ENCODE peak calls at places on chromosomes 3 and 15, in nine cellular contexts. A is fibroblast of pulmonary artery, I is WERI-Rb-1, U is progenitor cell of endocrine pancreas, S is endodermal cell, Q is MCF 10A, V is RWPE1, M is lower lobe of right lung, R is WTC11. E is an unnamed sample.

GRCh38 chr3:126373146-126373613 is 16.0 kb upstream of the KLF15 start:
- DNase-seq in Q (no peak), R (no peak), I (no peak), U (no peak), A (no peak), M (no peak), S (no peak), V (no peak), E (no peak)

GRCh38 chr3:14428087-14429067 is 26.0 kb downstream of the SLC6A6 start:
- DNase-seq in S (no peak), I (no peak), V (no peak), R (no peak), A (no peak), U (no peak), Q (no peak), M (no peak), E (no peak)

GRCh38 chr3:124850633-124851032 is 36.5 kb downstream of the ITGB5 start:
- DNase-seq in M (no peak), Q (no peak), U (no peak), V (no peak), R (peak), A (peak), I (no peak), S (no peak), E (no peak)

GRCh38 chr3:145333931-145334330 is 827.1 kb downstream of the PLOD2 start:
- DNase-seq in I (no peak), Q (no peak), V (no peak), A (no peak), R (no peak), M (no peak), U (no peak), S (no peak), E (no peak)

GRCh38 chr3:40800343-40800742 is 275.6 kb downstream of the ZNF621 start:
- DNase-seq in V (peak), U (no peak), R (no peak), I (no peak), S (peak), Q (peak), A (peak), M (no peak), E (peak)

GRCh38 chr3:7874116-7874515 is 627.5 kb upstream of the LMCD1 start:
- DNase-seq in U (no peak), Q (no peak), I (no peak), R (no peak), S (no peak), M (no peak), V (no peak), A (peak), E (no peak)

GRCh38 chr3:72055436-72055835 is 270.5 kb upstream of the PROK2 start:
- DNase-seq in Q (no peak), R (no peak), S (no peak), U (no peak), M (no peak), I (no peak), A (no peak), V (no peak), E (no peak)

GRCh38 chr3:52220380-52221026 is 4.9 kb downstream of the TLR9 start:
- DNase-seq in A (peak), M (peak), Q (peak), R (peak), I (peak), V (peak), S (peak), U (peak), E (no peak)

GRCh38 chr3:62604301-62604700 is 231.0 kb upstream of the FEZF2 start:
- DNase-seq in M (no peak), S (no peak), V (peak), U (no peak), Q (peak), I (no peak), A (peak), R (no peak), E (peak)

GRCh38 chr3:38658886-38659285 is 9.4 kb upstream of the SCN5A start:
- DNase-seq in V (no peak), S (peak), U (no peak), Q (no peak), M (no peak), R (no peak), I (no peak), A (no peak), E (no peak)

GRCh38 chr3:122235147-122235546 is 51.7 kb downstream of the CASR start:
- DNase-seq in S (no peak), V (no peak), U (no peak), M (no peak), A (no peak), Q (no peak), R (no peak), I (no peak), E (no peak)

GRCh38 chr3:40576431-40576830 is 51.7 kb downstream of the ZNF621 start:
- DNase-seq in R (no peak), U (no peak), M (no peak), I (no peak), V (no peak), A (no peak), Q (peak), S (no peak), E (no peak)

GRCh38 chr3:45350643-45351042 is 37.7 kb upstream of the LARS2 start:
- DNase-seq in R (no peak), U (no peak), S (no peak), M (no peak), V (no peak), I (no peak), A (no peak), Q (no peak), E (no peak)

GRCh38 chr3:66260431-66260830 is 39.6 kb downstream of the SLC25A26 start:
- DNase-seq in S (no peak), V (no peak), A (no peak), U (no peak), M (no peak), Q (no peak), R (no peak), I (no peak), E (no peak)

GRCh38 chr15:52466134-52466701 is 62.5 kb downstream of the MYO5A start:
- DNase-seq in U (no peak), S (peak), I (no peak), V (no peak), R (peak), M (peak), A (no peak), Q (no peak), E (no peak)
- TF ChIP-seq CTCF in U (no peak), S (no peak), I (no peak), V (no peak), R (no peak), M (no peak), A (no peak), Q (no peak), E (no peak)

GRCh38 chr15:65305776-65306175 is 1.3 kb downstream of the RNU5B-1 start:
- DNase-seq in A (no peak), U (no peak), I (no peak), V (no peak), M (no peak), R (no peak), S (no peak), Q (no peak), E (no peak)

GRCh38 chr15:65304393-65305143 is at the start of gene RNU5B-1:
- DNase-seq in I (peak), R (peak), V (peak), U (peak), A (peak), M (peak), S (peak), Q (peak), E (peak)

GRCh38 chr15:65305144-65305758 is 774 bp downstream of the RNU5B-1 start:
- DNase-seq in U (no peak), S (no peak), I (peak), R (no peak), V (no peak), A (no peak), M (no peak), Q (no peak), E (no peak)

GRCh38 chr15:65302061-65302460 is 2.4 kb upstream of the RNU5B-1 start:
- DNase-seq in U (no peak), V (no peak), M (no peak), A (no peak), R (no peak), I (no peak), S (no peak), Q (no peak), E (no peak)

GRCh38 chr15:65303687-65304392 is 637 bp upstream of the RNU5B-1 start:
- DNase-seq in U (no peak), Q (peak), M (no peak), V (peak), S (peak), A (peak), R (peak), I (peak), E (no peak)
- TF ChIP-seq CTCF in U (no peak), Q (no peak), M (no peak), V (no peak), S (peak), A (no peak), R (peak), I (no peak), E (no peak)

DNA sequence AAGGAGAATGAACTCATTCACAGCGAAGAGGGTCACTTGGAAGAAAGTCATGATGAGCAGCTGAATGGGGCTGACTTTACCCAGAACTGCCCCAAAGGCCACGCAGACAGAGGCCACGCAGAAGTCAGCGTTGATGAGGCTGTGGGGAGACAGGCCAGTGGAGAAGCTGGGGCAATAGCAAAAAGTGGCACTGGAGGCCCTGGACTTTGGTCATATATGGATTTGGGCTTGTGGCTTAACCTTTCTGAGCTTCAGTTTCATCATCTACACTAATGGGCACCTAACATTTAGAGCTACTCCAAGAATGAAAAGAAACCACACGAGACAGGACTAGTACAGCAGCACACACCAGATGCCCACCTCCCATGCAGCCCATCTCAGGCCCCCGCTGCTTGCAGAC is 13.3 kb downstream of the RHCG start:
- DNase-seq in A (no peak), I (no peak), S (no peak), Q (no peak), M (no peak), U (no peak), R (no peak), V (no peak), E (no peak)
- TF ChIP-seq CTCF in A (no peak), I (no peak), S (no peak), Q (no peak), M (no peak), U (no peak), R (no peak), V (no peak), E (no peak)

GRCh38 chr3:179432021-179432420 is 19.2 kb downstream of the GNB4 start:
- DNase-seq in I (no peak), M (no peak), R (no peak), U (no peak), A (no peak), S (no peak), Q (no peak), V (no peak), E (no peak)

GRCh38 chr3:179432451-179432850 is 18.8 kb downstream of the GNB4 start:
- DNase-seq in S (no peak), Q (no peak), M (no peak), V (no peak), I (no peak), R (no peak), U (no peak), A (no peak), E (no peak)

GRCh38 chr3:179425075-179425474 is 26.2 kb downstream of the GNB4 start:
- DNase-seq in U (no peak), V (no peak), I (no peak), M (no peak), Q (no peak), S (no peak), R (no peak), A (no peak), E (no peak)

GRCh38 chr3:179428876-179429548 is 22.3 kb downstream of the GNB4 start:
- DNase-seq in S (no peak), I (no peak), A (no peak), Q (no peak), U (no peak), V (no peak), R (no peak), M (no peak), E (no peak)

DNA sequence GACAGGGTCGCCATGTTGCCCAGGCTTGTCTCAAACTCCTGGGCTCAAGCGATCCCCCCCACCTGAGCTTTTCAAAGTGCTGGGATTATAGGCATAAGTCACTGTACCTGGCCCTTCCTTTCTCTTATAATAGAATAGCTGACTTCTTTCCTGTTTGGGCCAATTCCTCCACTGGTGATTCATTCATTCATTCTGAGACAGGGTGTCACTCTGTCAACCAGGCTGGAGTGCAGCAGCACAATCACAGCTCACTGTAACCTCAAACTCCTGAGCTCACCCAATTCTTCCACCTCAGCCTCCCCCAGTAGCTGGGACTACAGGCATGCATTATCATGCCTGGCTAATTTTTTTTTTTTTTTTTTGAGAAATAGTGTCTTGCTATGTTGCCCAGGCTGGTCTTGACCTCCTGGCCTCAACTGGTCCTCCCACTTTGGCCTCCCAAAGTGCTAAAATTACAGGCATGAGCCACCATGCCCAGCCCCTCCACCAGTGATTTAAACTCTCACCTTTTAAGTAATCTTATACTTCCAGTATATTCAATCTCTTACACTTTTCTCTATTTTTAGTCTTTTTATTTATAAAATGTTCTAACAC is 20.9 kb downstream of the GNB4 start:
- DNase-seq in S (no peak), V (no peak), U (no peak), R (no peak), I (no peak), Q (no peak), M (no peak), A (no peak), E (no peak)
- TF ChIP-seq CTCF in S (no peak), V (no peak), U (no peak), R (no peak), I (no peak), Q (no peak), M (no peak), A (no peak), E (no peak)